ENCODE peak calls at places on chromosomes 11 and 22, in nine cellular contexts. W is nephron progenitor cell; O is fibroblast of lung; E is HEK293T; G is T-cell; Q is skeletal muscle cell; V is astrocyte of the hippocampus; K is dermis microvascular lymphatic vessel endothelial cell; Y is stimulated activated CD4-positive, alpha-beta T cell treated with anti-CD3 and anti-CD28 coated beads, Interleukin-1b, Interleukin-23, amount 100 ng/mL, for 1 hour. I is an unnamed sample.

GRCh38 chr11:107591098-107591445 is at the start of gene ELMOD1:
- DNase-seq in K (no peak), Y (no peak), Q (no peak), E (peak), O (peak), V (peak), G (no peak), W (peak), I (no peak)

GRCh38 chr11:109970516-109971183 is 122.5 kb upstream of the ZC3H12C start:
- DNase-seq in Y (no peak), G (no peak), Q (no peak), W (no peak), O (no peak), V (no peak), K (no peak), E (no peak), I (peak)

GRCh38 chr11:2945757-2946287 is 16.6 kb upstream of the PHLDA2 start:
- DNase-seq in E (no peak), O (no peak), V (no peak), W (no peak), G (no peak), K (no peak), Y (no peak), Q (no peak), I (no peak)

GRCh38 chr11:27720277-27720830 is 20.1 kb upstream of the BDNF start:
- DNase-seq in W (peak), E (peak), K (peak), Y (no peak), Q (no peak), G (no peak), V (peak), O (peak), I (no peak)

GRCh38 chr22:28246392-28246791 is 327.3 kb upstream of the PITPNB start:
- DNase-seq in Q (peak), K (no peak), E (no peak), Y (no peak), W (no peak), O (peak), V (peak), G (no peak), I (no peak)

GRCh38 chr11:71370895-71371673 is 77.1 kb downstream of the DHCR7 start:
- DNase-seq in Q (no peak), V (no peak), E (no peak), K (no peak), Y (no peak), O (no peak), W (no peak), G (no peak), I (no peak)

GRCh38 chr11:123519055-123519796 is 89.2 kb downstream of the GRAMD1B start:
- DNase-seq in E (no peak), W (peak), O (no peak), V (peak), Q (no peak), Y (no peak), G (no peak), K (no peak), I (no peak)

GRCh38 chr11:100726709-100727108 is 39.6 kb downstream of the ARHGAP42 start:
- DNase-seq in G (no peak), Y (no peak), O (no peak), K (no peak), V (no peak), Q (no peak), W (no peak), E (no peak), I (no peak)